ENCODE peak calls at places on chromosome 16, in four cellular contexts. One of them, this sample, is unnamed.

GRCh38 chr16:11111891-11112634 is 143.9 kb downstream of the SOCS1 start:
- DNase-seq in K562: no peak
- DNase-seq in HepG2: no peak
- DNase-seq in GM12878: no peak
- DNase-seq in this sample: no peak

GRCh38 chr16:9258423-9259051 is 167.1 kb downstream of the HAPSTR1 start:
- DNase-seq in K562: peak
- DNase-seq in GM12878: no peak
- DNase-seq in HepG2: peak
- DNase-seq in this sample: peak

GRCh38 chr16:9723136-9723535 is 459.1 kb downstream of the GRIN2A start:
- DNase-seq in HepG2: no peak
- DNase-seq in K562: no peak
- DNase-seq in GM12878: no peak
- DNase-seq in this sample: no peak

GRCh38 chr16:47643610-47644009 is 182.5 kb downstream of the PHKB start:
- DNase-seq in HepG2: no peak
- DNase-seq in GM12878: no peak
- DNase-seq in K562: no peak
- DNase-seq in this sample: no peak

GRCh38 chr16:27839419-27839818 is 224.1 kb downstream of the GSG1L start:
- DNase-seq in K562: no peak
- DNase-seq in GM12878: no peak
- DNase-seq in HepG2: no peak
- DNase-seq in this sample: no peak

GRCh38 chr16:84616515-84616914 is 1.4 kb downstream of the COTL1 start:
- DNase-seq in K562: no peak
- DNase-seq in GM12878: no peak
- DNase-seq in HepG2: no peak
- DNase-seq in this sample: peak

GRCh38 chr16:3020247-3020603 is at the start of gene TNFRSF12A:
- DNase-seq in HepG2: peak
- DNase-seq in K562: peak
- DNase-seq in GM12878: no peak
- DNase-seq in this sample: peak

GRCh38 chr16:50597563-50598255 is 49.5 kb downstream of the NKD1 start:
- DNase-seq in HepG2: no peak
- DNase-seq in GM12878: no peak
- DNase-seq in K562: no peak
- DNase-seq in this sample: no peak

GRCh38 chr16:727291-727977 is 528 bp downstream of the HAGHL start:
- DNase-seq in HepG2: no peak
- DNase-seq in GM12878: no peak
- DNase-seq in K562: peak
- DNase-seq in this sample: no peak

GRCh38 chr16:57530104-57530522 is 6.3 kb downstream of the CCDC102A start:
- DNase-seq in HepG2: peak
- DNase-seq in K562: peak
- DNase-seq in GM12878: no peak
- DNase-seq in this sample: peak

GRCh38 chr16:67243481-67243880 is 3.8 kb downstream of the FHOD1 start:
- DNase-seq in K562: no peak
- DNase-seq in GM12878: no peak
- DNase-seq in HepG2: no peak
- DNase-seq in this sample: no peak

GRCh38 chr16:24535827-24536226 is 3.5 kb upstream of the RBBP6 start:
- DNase-seq in K562: no peak
- DNase-seq in GM12878: no peak
- DNase-seq in HepG2: peak
- DNase-seq in this sample: no peak

GRCh38 chr16:379961-380836 is 1.6 kb downstream of the PGAP6 start:
- DNase-seq in HepG2: no peak
- DNase-seq in K562: no peak
- DNase-seq in GM12878: no peak
- DNase-seq in this sample: no peak

GRCh38 chr16:75292691-75293090 is 41.3 kb upstream of the BCAR1 start:
- DNase-seq in HepG2: no peak
- DNase-seq in K562: no peak
- DNase-seq in GM12878: no peak
- DNase-seq in this sample: no peak

GRCh38 chr16:68642436-68643064 is 2.6 kb upstream of the CDH3 start:
- DNase-seq in K562: no peak
- DNase-seq in HepG2: no peak
- DNase-seq in GM12878: no peak
- DNase-seq in this sample: peak
- H2AFZ ChIP-seq in K562: no peak
- H2AFZ ChIP-seq in HepG2: no peak
- H2AFZ ChIP-seq in GM12878: no peak
- H2AFZ ChIP-seq in this sample: peak

DNA sequence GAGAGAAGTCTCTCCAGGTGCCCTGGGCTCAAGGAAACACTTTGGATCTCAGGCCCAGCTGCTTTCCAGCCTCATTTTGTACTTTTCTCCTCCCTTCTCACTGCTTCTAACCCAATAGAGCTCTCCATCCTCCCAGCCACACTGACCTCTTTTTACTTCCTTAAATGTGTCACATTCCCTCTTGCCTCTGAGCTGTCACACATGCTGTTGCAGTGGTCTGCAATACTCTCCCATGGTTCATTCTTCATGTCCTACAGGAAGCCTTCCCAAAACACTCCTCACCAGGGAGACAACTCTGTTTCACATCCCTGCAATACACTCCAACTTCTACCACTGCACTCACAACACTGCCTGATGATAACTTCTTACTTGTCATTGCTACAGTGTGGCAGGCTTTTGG is 242.1 kb upstream of the DYNLRB2 start:
- DNase-seq in HepG2: no peak
- DNase-seq in GM12878: no peak
- DNase-seq in K562: no peak
- DNase-seq in this sample: no peak
- TF ChIP-seq MYC in HepG2: no peak
- TF ChIP-seq MYC in GM12878: no peak
- TF ChIP-seq MYC in K562: no peak
- TF ChIP-seq MYC in this sample: no peak

GRCh38 chr16:81036751-81037350 is 1.2 kb downstream of the ATMIN start:
- DNase-seq in HepG2: peak
- DNase-seq in K562: peak
- DNase-seq in GM12878: no peak
- DNase-seq in this sample: peak
- H3K27ac ChIP-seq in HepG2: peak
- H3K27ac ChIP-seq in K562: peak
- H3K27ac ChIP-seq in GM12878: no peak
- H3K27ac ChIP-seq in this sample: peak

GRCh38 chr16:89567656-89568594 is 7.4 kb downstream of the RPL13 start:
- DNase-seq in GM12878: no peak
- DNase-seq in K562: no peak
- DNase-seq in HepG2: no peak
- DNase-seq in this sample: no peak
- H2AFZ ChIP-seq in GM12878: no peak
- H2AFZ ChIP-seq in K562: no peak
- H2AFZ ChIP-seq in HepG2: no peak
- H2AFZ ChIP-seq in this sample: no peak

GRCh38 chr16:71254832-71255560 is 24.5 kb upstream of the HYDIN start:
- DNase-seq in GM12878: no peak
- DNase-seq in HepG2: no peak
- DNase-seq in K562: no peak
- DNase-seq in this sample: no peak
- TF ChIP-seq MYC in GM12878: no peak
- TF ChIP-seq MYC in HepG2: no peak
- TF ChIP-seq MYC in K562: no peak
- TF ChIP-seq MYC in this sample: no peak

DNA sequence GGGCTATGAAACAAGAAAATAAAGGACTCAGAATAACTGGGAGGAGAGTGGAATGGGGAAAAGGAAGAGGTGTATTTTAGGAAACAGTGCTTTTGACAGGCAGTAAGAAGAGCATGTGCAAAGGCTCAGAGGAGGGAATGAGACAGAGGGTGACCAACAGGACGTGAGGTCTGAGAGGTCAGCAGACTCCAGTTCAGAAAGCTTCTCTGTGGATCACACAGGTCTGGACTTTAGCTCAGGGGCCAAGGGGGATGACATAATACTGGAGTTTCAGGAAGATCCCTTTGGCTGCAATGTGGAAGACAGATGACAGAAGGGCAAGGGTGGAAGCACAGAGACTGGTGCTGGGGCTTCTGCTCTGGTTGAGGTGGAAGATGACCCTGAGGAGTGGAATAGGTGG is 489.9 kb upstream of the CDH5 start:
- DNase-seq in K562: no peak
- DNase-seq in HepG2: no peak
- DNase-seq in GM12878: no peak
- DNase-seq in this sample: no peak
- H3K27ac ChIP-seq in K562: no peak
- H3K27ac ChIP-seq in HepG2: no peak
- H3K27ac ChIP-seq in GM12878: no peak
- H3K27ac ChIP-seq in this sample: no peak

GRCh38 chr16:64172191-64172590 is 949.7 kb downstream of the CDH11 start:
- DNase-seq in K562: no peak
- DNase-seq in HepG2: no peak
- DNase-seq in GM12878: no peak
- DNase-seq in this sample: no peak
- H2AFZ ChIP-seq in K562: no peak
- H2AFZ ChIP-seq in HepG2: no peak
- H2AFZ ChIP-seq in GM12878: no peak
- H2AFZ ChIP-seq in this sample: no peak

GRCh38 chr16:77043076-77043475 is 147.9 kb upstream of the MON1B start:
- DNase-seq in HepG2: no peak
- DNase-seq in K562: no peak
- DNase-seq in GM12878: no peak
- DNase-seq in this sample: no peak
- TF ChIP-seq MYC in HepG2: no peak
- TF ChIP-seq MYC in K562: no peak
- TF ChIP-seq MYC in GM12878: no peak
- TF ChIP-seq MYC in this sample: no peak

GRCh38 chr16:72198641-72199250 is 26.8 kb upstream of the PMFBP1 start:
- DNase-seq in HepG2: no peak
- DNase-seq in GM12878: no peak
- DNase-seq in K562: no peak
- DNase-seq in this sample: no peak

GRCh38 chr16:72199938-72200337 is 28.0 kb upstream of the PMFBP1 start:
- DNase-seq in K562: no peak
- DNase-seq in HepG2: no peak
- DNase-seq in GM12878: no peak
- DNase-seq in this sample: no peak

GRCh38 chr16:72202014-72202413 is 30.1 kb upstream of the PMFBP1 start:
- DNase-seq in K562: no peak
- DNase-seq in HepG2: no peak
- DNase-seq in GM12878: no peak
- DNase-seq in this sample: no peak

GRCh38 chr16:72201387-72201786 is 29.4 kb upstream of the PMFBP1 start:
- DNase-seq in HepG2: no peak
- DNase-seq in K562: no peak
- DNase-seq in GM12878: no peak
- DNase-seq in this sample: no peak

DNA sequence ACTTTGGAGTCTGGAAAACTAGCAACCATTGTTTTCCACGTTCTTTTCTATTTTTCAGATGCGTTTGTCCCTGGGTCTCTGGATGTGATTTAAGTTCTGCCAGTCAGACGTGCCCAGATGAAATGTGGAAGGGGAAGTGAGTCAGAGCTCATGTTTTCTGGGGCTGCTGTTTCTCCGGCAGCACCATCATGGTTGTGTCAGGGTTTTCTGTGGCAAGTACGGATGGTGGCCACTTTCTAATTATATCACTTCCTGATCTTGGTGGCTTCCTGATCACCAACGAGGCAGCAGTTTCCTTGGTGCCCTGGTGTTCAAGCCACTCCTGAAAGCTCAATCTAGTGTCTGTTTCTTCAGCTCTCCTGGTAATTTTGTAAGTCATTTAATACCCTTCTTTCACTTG is 31.4 kb upstream of the PMFBP1 start:
- DNase-seq in K562: no peak
- DNase-seq in HepG2: no peak
- DNase-seq in GM12878: peak
- DNase-seq in this sample: peak
- H3K27ac ChIP-seq in K562: no peak
- H3K27ac ChIP-seq in HepG2: no peak
- H3K27ac ChIP-seq in GM12878: peak
- H3K27ac ChIP-seq in this sample: peak